ENCODE peak calls at places on chromosomes 7 and 10, in five cellular contexts. S is OCI-LY7, Z is GM23248, M is neural progenitor cell, P is PC-3. W is an unnamed sample. For H3K4me1, the result is how much of the 10 kb centered on the place peaks cover.

GRCh38 chr10:70455213-70455630 is 13.7 kb upstream of the NODAL start:
- DNase-seq in M (no peak), P (no peak), S (no peak), Z (no peak), W (peak)

GRCh38 chr10:32331606-32332005 is 15.4 kb downstream of the EPC1 start:
- DNase-seq in Z (no peak), S (no peak), M (no peak), P (peak), W (no peak)

GRCh38 chr10:101561068-101561915 is 26.8 kb downstream of the POLL start:
- DNase-seq in M (no peak), S (no peak), Z (no peak), P (no peak), W (no peak)

GRCh38 chr7:35889870-35890269 is 89.0 kb downstream of the SEPTIN7 start:
- DNase-seq in P (no peak), M (no peak), Z (no peak), S (no peak), W (no peak)

GRCh38 chr7:99707096-99707495 is 27.3 kb upstream of the CYP3A5 start:
- DNase-seq in S (no peak), M (no peak), Z (peak), P (no peak), W (peak)

GRCh38 chr10:132912685-132913558 is 29.4 kb downstream of the CFAP46 start:
- DNase-seq in S (no peak), P (no peak), M (peak), Z (no peak), W (peak)

GRCh38 chr10:22534849-22535604 is 179.4 kb downstream of the PIP4K2A start:
- DNase-seq in P (peak), M (no peak), Z (peak), S (no peak), W (no peak)

GRCh38 chr7:32921896-32922295 is 30.3 kb upstream of the KBTBD2 start:
- DNase-seq in M (no peak), Z (peak), S (no peak), P (no peak), W (no peak)

GRCh38 chr7:66452165-66452564 is 176.5 kb upstream of the KCTD7 start:
- DNase-seq in P (peak), S (no peak), Z (peak), M (no peak), W (no peak)

GRCh38 chr10:12287772-12288171 is 61.6 kb upstream of the CAMK1D start:
- DNase-seq in M (no peak), Z (no peak), P (no peak), S (no peak), W (no peak)

GRCh38 chr7:23811540-23811939 is 101.5 kb downstream of the STK31 start:
- DNase-seq in Z (peak), M (no peak), P (peak), S (peak), W (peak)

GRCh38 chr10:102523250-102524029 is 19.7 kb downstream of the SUFU start:
- DNase-seq in P (no peak), S (no peak), Z (peak), M (no peak), W (no peak)

GRCh38 chr7:78734626-78735025 is 718.8 kb downstream of the MAGI2 start:
- DNase-seq in M (no peak), P (no peak), Z (no peak), S (no peak), W (no peak)

GRCh38 chr10:75210193-75211006 is at the start of gene VDAC2:
- DNase-seq in Z (peak), S (peak), P (peak), M (peak), W (peak)

GRCh38 chr10:4398602-4399001 is 427.4 kb upstream of the AKR1E2 start:
- DNase-seq in P (no peak), Z (no peak), S (no peak), M (no peak), W (no peak)

GRCh38 chr7:112207106-112207592 is 654 bp downstream of the ZNF277 start:
- DNase-seq in P (peak), M (no peak), Z (no peak), S (peak), W (no peak)

GRCh38 chr7:54811016-54811924 is 52.3 kb upstream of the SEC61G start:
- DNase-seq in M (no peak), P (peak), Z (peak), S (no peak), W (no peak)

GRCh38 chr7:38909870-38910269 is 879 bp upstream of the VPS41 start:
- DNase-seq in P (no peak), S (no peak), M (no peak), Z (no peak), W (no peak)

GRCh38 chr10:133237241-133238065 is at the start of gene VENTX:
- DNase-seq in P (no peak), Z (no peak), S (no peak), M (peak), W (peak)

GRCh38 chr7:46752881-46753366 is 829.0 kb downstream of the TNS3 start:
- DNase-seq in M (no peak), S (no peak), Z (peak), P (peak), W (no peak)

DNA sequence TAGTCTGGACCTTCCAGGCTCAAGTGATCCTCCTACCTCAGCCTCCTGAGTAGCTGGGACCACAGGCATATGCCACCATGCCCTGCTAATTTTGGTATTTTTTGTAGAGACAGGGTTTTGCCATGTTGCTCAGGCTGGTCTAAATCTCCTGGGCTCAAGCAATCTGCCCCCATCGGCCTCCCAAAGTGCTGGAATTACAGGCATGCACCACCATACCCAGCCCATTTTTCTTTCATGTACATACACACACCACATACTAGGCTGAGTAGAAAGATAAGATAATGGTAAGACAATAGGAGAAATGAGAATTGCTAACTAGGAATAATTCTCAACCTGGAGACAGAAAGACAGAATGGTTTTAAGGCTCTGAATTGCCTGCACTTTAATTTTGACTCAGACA is 83.8 kb downstream of the CPEB3 start:
- DNase-seq in Z (no peak), M (no peak), S (no peak), P (no peak), W (no peak)
- H3K4me1 ChIP-seq in Z (under half), M (under half), S (under half), P (under half), W (under half)

GRCh38 chr10:93123766-93124165 is 50.1 kb downstream of the CYP26A1 start:
- DNase-seq in P (no peak), S (peak), M (no peak), Z (no peak), W (no peak)
- TF ChIP-seq EZH2phosphoT487 in P (no peak), S (no peak), M (no peak), Z (no peak), W (no peak)

GRCh38 chr7:153190452-153190851 is 430.9 kb downstream of the ACTR3B start:
- DNase-seq in M (peak), S (peak), Z (no peak), P (no peak), W (peak)

GRCh38 chr7:153185936-153186335 is 426.4 kb downstream of the ACTR3B start:
- DNase-seq in Z (no peak), M (no peak), P (no peak), S (no peak), W (peak)

GRCh38 chr7:153190986-153191385 is 431.4 kb downstream of the ACTR3B start:
- DNase-seq in M (no peak), Z (no peak), P (no peak), S (no peak), W (no peak)

GRCh38 chr7:153188630-153189029 is 429.1 kb downstream of the ACTR3B start:
- DNase-seq in P (no peak), M (no peak), S (no peak), Z (no peak), W (no peak)

GRCh38 chr7:153188161-153188560 is 428.6 kb downstream of the ACTR3B start:
- DNase-seq in P (no peak), Z (no peak), M (no peak), S (no peak), W (no peak)
- H3K4me1 ChIP-seq in P (under half), Z (under half), M (under half), S (under half), W (under half)

DNA sequence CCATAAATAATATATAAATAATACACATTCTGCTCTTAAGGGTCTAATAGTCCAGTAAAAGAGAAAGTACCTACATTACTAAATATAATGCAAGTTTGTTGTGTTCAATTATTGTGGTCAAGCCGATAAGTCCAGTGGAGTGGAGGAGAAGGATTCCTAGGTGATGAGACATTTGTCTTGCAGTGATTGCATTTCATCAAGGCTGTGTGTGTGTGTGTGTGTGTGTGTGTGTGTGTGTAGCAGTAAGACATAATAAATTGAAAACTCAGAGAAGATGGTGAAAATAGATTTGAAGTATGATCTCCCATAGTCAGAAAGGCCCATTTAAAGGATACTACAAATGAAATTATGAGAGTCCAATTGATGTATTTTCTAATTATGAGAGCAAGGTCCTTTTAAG is 192.5 kb upstream of the SEMA3C start:
- DNase-seq in Z (peak), S (no peak), P (peak), M (no peak), W (no peak)
- TF ChIP-seq EZH2phosphoT487 in Z (no peak), S (no peak), P (no peak), M (no peak), W (no peak)

DNA sequence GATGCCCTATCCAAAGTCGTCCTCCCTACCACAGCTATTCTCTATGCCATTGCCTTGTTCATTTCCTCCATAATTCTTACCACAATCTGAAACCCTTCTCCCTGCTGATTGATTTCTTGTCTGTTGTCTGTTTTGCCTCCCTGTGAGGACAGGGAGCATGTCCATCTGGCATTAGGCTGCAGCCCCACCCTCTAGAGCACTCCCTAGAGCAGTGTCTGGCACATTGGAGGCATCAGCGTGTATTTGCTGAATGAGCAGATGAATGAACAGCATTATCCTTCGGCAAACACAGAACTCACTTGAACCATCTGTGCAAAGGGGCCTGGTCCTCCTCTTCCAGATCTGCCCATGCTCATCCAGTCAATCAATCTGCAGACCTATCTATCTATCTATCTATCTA is 5.1 kb upstream of the DMBT1 start:
- DNase-seq in Z (no peak), S (no peak), M (no peak), P (no peak), W (no peak)
- H3K4me1 ChIP-seq in Z (under half), S (under half), M (under half), P (under half), W (under half)

W was measured in GM23338.